ENCODE peak calls at places on chromosomes 4 and X, in seven cellular contexts. One of them, this sample, is unnamed.
A peak's percentile ranks its signal among the peaks of the same experiment; 100 is the strongest.

GRCh38 chr4:155961575-155961974 is 7.9 kb upstream of the CTSO start:
- DNase-seq in GM23338: no peak
- DNase-seq in HepG2: no peak
- DNase-seq in sigmoid colon: no peak
- DNase-seq in suprapubic skin: no peak
- DNase-seq in transverse colon: no peak
- DNase-seq in GM12878: no peak
- DNase-seq in this sample: no peak

GRCh38 chr4:14264437-14264836 is 636.9 kb upstream of the BOD1L1 start:
- DNase-seq in GM12878: no peak
- DNase-seq in transverse colon: no peak
- DNase-seq in HepG2: no peak
- DNase-seq in sigmoid colon: no peak
- DNase-seq in suprapubic skin: no peak
- DNase-seq in GM23338: peak; percentile 49
- DNase-seq in this sample: no peak

GRCh38 chr4:156560701-156561100 is 410.9 kb downstream of the PDGFC start:
- DNase-seq in HepG2: no peak
- DNase-seq in transverse colon: no peak
- DNase-seq in sigmoid colon: no peak
- DNase-seq in GM23338: no peak
- DNase-seq in GM12878: no peak
- DNase-seq in suprapubic skin: no peak
- DNase-seq in this sample: no peak

GRCh38 chrX:13263560-13264251 is 56.1 kb downstream of the ATXN3L start:
- DNase-seq in sigmoid colon: no peak
- DNase-seq in transverse colon: no peak
- DNase-seq in GM23338: no peak
- DNase-seq in GM12878: peak; percentile 66
- DNase-seq in HepG2: no peak
- DNase-seq in suprapubic skin: no peak
- DNase-seq in this sample: no peak

GRCh38 chrX:131762802-131763234 is 218.9 kb downstream of the OR13H1 start:
- DNase-seq in transverse colon: peak; percentile 61
- DNase-seq in suprapubic skin: no peak
- DNase-seq in HepG2: no peak
- DNase-seq in GM12878: peak; percentile 80
- DNase-seq in GM23338: peak; percentile 8
- DNase-seq in sigmoid colon: peak; percentile 75
- DNase-seq in this sample: no peak

GRCh38 chr4:142883433-142883832 is 37.3 kb upstream of the INPP4B start:
- DNase-seq in sigmoid colon: no peak
- DNase-seq in GM12878: no peak
- DNase-seq in transverse colon: no peak
- DNase-seq in GM23338: peak; percentile 72
- DNase-seq in HepG2: no peak
- DNase-seq in suprapubic skin: no peak
- DNase-seq in this sample: no peak

GRCh38 chrX:12269484-12269883 is 131.2 kb downstream of the FRMPD4 start:
- DNase-seq in GM12878: no peak
- DNase-seq in sigmoid colon: no peak
- DNase-seq in transverse colon: no peak
- DNase-seq in HepG2: no peak
- DNase-seq in suprapubic skin: no peak
- DNase-seq in GM23338: no peak
- DNase-seq in this sample: no peak

GRCh38 chr4:23060776-23061175 is 368.0 kb downstream of the GBA3 start:
- DNase-seq in suprapubic skin: no peak
- DNase-seq in transverse colon: no peak
- DNase-seq in GM23338: no peak
- DNase-seq in HepG2: no peak
- DNase-seq in GM12878: no peak
- DNase-seq in sigmoid colon: no peak
- DNase-seq in this sample: no peak

GRCh38 chr4:11429646-11430045 is 952 bp upstream of the HS3ST1 start:
- DNase-seq in GM12878: no peak
- DNase-seq in sigmoid colon: no peak
- DNase-seq in transverse colon: peak; percentile 44
- DNase-seq in HepG2: no peak
- DNase-seq in GM23338: peak; percentile 32
- DNase-seq in suprapubic skin: no peak
- DNase-seq in this sample: no peak

GRCh38 chrX:134453631-134454030 is 6.3 kb upstream of the HPRT1 start:
- DNase-seq in transverse colon: peak; percentile 58
- DNase-seq in sigmoid colon: no peak
- DNase-seq in GM23338: no peak
- DNase-seq in HepG2: no peak
- DNase-seq in GM12878: no peak
- DNase-seq in suprapubic skin: no peak
- DNase-seq in this sample: no peak

GRCh38 chr4:35963969-35964515 is 280.3 kb downstream of the ARAP2 start:
- DNase-seq in HepG2: no peak
- DNase-seq in sigmoid colon: no peak
- DNase-seq in GM12878: no peak
- DNase-seq in suprapubic skin: no peak
- DNase-seq in transverse colon: no peak
- DNase-seq in GM23338: no peak
- DNase-seq in this sample: no peak

GRCh38 chrX:45557390-45557789 is 356.7 kb upstream of the DIPK2B start:
- DNase-seq in HepG2: no peak
- DNase-seq in suprapubic skin: no peak
- DNase-seq in GM23338: no peak
- DNase-seq in sigmoid colon: no peak
- DNase-seq in transverse colon: no peak
- DNase-seq in GM12878: no peak
- DNase-seq in this sample: no peak

GRCh38 chr4:146267826-146268225 is 53.5 kb downstream of the REELD1 start:
- DNase-seq in transverse colon: no peak
- DNase-seq in GM12878: no peak
- DNase-seq in GM23338: no peak
- DNase-seq in suprapubic skin: no peak
- DNase-seq in HepG2: no peak
- DNase-seq in sigmoid colon: no peak
- DNase-seq in this sample: no peak

GRCh38 chr4:89468632-89469031 is 161.0 kb upstream of the GPRIN3 start:
- DNase-seq in GM23338: no peak
- DNase-seq in transverse colon: no peak
- DNase-seq in suprapubic skin: no peak
- DNase-seq in sigmoid colon: no peak
- DNase-seq in GM12878: no peak
- DNase-seq in HepG2: no peak
- DNase-seq in this sample: no peak

GRCh38 chr4:94583938-94584641 is 132.3 kb downstream of the PDLIM5 start:
- DNase-seq in transverse colon: no peak
- DNase-seq in sigmoid colon: no peak
- DNase-seq in GM23338: no peak
- DNase-seq in suprapubic skin: no peak
- DNase-seq in GM12878: no peak
- DNase-seq in HepG2: no peak
- DNase-seq in this sample: no peak

GRCh38 chrX:131944936-131945902 is 77.9 kb upstream of the STK26 start:
- DNase-seq in suprapubic skin: no peak
- DNase-seq in transverse colon: no peak
- DNase-seq in HepG2: no peak
- DNase-seq in GM12878: no peak
- DNase-seq in sigmoid colon: no peak
- DNase-seq in GM23338: no peak
- DNase-seq in this sample: no peak

DNA sequence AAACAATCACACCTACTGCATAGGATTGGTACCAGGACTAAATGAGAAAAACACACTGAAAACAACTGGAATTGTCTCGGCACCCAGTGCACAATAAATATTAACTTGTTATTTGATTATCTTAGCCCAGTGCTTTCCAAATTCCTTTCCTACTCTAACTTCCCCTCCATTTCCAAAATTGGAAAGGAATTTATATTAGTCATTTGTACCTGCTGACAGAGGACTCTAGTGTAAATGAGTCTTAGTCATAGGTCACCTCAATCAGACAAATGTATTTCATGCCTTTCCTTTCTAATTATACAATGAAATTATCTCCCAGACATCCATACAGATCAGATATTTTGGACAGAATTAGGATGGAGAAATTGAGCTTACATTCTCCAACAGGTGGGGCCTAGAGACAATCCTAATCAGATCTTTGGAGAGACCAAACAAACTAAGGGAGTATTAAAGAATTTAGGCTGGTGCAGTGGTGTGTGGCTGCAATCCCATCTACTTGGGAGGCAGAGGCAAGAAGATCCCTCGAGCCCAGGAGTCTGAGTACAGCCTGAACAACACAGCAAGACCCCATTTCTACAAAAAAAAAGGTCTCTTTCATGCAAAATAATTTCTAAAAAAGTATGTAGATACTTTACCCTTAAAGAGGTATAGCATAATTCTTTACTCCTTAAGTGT is 10.1 kb downstream of the SH3D19 start:
- DNase-seq in HepG2: peak; percentile 18
- DNase-seq in GM23338: no peak
- DNase-seq in suprapubic skin: no peak
- DNase-seq in sigmoid colon: no peak
- DNase-seq in GM12878: no peak
- DNase-seq in transverse colon: no peak
- DNase-seq in this sample: no peak
- TF ChIP-seq POLR2AphosphoS5 in HepG2: no peak
- TF ChIP-seq POLR2AphosphoS5 in GM23338: no peak
- TF ChIP-seq POLR2AphosphoS5 in suprapubic skin: no peak
- TF ChIP-seq POLR2AphosphoS5 in sigmoid colon: no peak
- TF ChIP-seq POLR2AphosphoS5 in GM12878: no peak
- TF ChIP-seq POLR2AphosphoS5 in transverse colon: no peak
- TF ChIP-seq POLR2AphosphoS5 in this sample: peak; percentile 56

DNA sequence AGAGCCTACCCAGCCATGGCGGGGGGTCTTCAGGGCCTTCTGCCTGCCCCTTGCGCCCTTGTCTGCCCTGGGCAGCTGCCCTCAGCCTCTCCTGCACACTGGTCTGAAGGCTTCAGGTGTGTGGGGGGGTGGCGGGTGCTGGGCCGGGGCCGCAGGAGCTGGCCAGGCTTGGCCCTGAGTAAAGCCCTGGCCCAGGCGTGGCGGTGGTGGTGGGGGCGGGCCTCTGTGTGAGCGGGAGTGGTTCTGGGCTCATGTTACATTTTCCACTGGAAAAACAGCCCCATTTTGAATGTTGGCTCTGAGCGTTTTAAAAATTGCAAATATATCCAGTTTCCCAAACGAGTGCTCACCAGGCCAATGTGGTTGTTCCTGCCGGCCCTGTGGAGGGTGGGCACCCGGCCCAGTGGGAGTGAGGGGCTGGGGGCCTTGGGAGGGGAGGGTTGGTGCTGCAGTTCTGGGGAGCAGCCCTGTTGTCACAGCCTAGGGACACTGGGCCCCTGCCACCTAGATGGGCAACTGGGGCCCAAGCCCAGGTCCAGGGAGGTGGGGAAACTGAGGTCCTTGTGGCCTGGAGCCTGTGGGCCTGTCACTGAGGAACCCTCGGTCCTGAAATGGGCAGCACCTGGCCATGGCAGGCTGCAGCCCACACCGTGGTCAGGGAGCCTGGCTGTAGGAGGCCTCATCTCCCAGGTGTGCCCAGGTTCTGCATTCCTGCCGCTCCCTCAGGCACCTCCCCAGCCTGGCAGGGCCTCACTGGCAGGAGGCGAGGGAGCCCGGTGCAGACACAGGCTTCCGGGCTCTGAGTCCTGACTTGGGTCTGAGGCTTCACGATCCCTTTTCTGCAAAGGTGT is 28.3 kb downstream of the FGFRL1 start:
- DNase-seq in GM12878: no peak
- DNase-seq in suprapubic skin: no peak
- DNase-seq in transverse colon: peak; percentile 44
- DNase-seq in sigmoid colon: peak; percentile 83
- DNase-seq in GM23338: no peak
- DNase-seq in HepG2: no peak
- DNase-seq in this sample: no peak
- TF ChIP-seq POLR2AphosphoS5 in GM12878: no peak
- TF ChIP-seq POLR2AphosphoS5 in suprapubic skin: no peak
- TF ChIP-seq POLR2AphosphoS5 in transverse colon: no peak
- TF ChIP-seq POLR2AphosphoS5 in sigmoid colon: no peak
- TF ChIP-seq POLR2AphosphoS5 in GM23338: no peak
- TF ChIP-seq POLR2AphosphoS5 in HepG2: no peak
- TF ChIP-seq POLR2AphosphoS5 in this sample: no peak

GRCh38 chr4:117971406-117971805 is 62.9 kb upstream of the NDST3 start:
- DNase-seq in transverse colon: no peak
- DNase-seq in sigmoid colon: no peak
- DNase-seq in GM12878: no peak
- DNase-seq in suprapubic skin: no peak
- DNase-seq in GM23338: no peak
- DNase-seq in HepG2: no peak
- DNase-seq in this sample: no peak
- TF ChIP-seq POLR2AphosphoS5 in transverse colon: no peak
- TF ChIP-seq POLR2AphosphoS5 in sigmoid colon: no peak
- TF ChIP-seq POLR2AphosphoS5 in GM12878: no peak
- TF ChIP-seq POLR2AphosphoS5 in suprapubic skin: no peak
- TF ChIP-seq POLR2AphosphoS5 in GM23338: no peak
- TF ChIP-seq POLR2AphosphoS5 in HepG2: no peak
- TF ChIP-seq POLR2AphosphoS5 in this sample: no peak

GRCh38 chr4:61425315-61425714 is 225.2 kb downstream of the ADGRL3 start:
- DNase-seq in GM12878: no peak
- DNase-seq in transverse colon: no peak
- DNase-seq in suprapubic skin: no peak
- DNase-seq in HepG2: no peak
- DNase-seq in GM23338: no peak
- DNase-seq in sigmoid colon: no peak
- DNase-seq in this sample: no peak

GRCh38 chr4:61426229-61426628 is 226.1 kb downstream of the ADGRL3 start:
- DNase-seq in transverse colon: no peak
- DNase-seq in HepG2: no peak
- DNase-seq in GM12878: no peak
- DNase-seq in GM23338: no peak
- DNase-seq in suprapubic skin: no peak
- DNase-seq in sigmoid colon: no peak
- DNase-seq in this sample: no peak

GRCh38 chr4:61428950-61429349 is 228.8 kb downstream of the ADGRL3 start:
- DNase-seq in HepG2: no peak
- DNase-seq in GM12878: no peak
- DNase-seq in GM23338: no peak
- DNase-seq in transverse colon: no peak
- DNase-seq in suprapubic skin: no peak
- DNase-seq in sigmoid colon: no peak
- DNase-seq in this sample: no peak

GRCh38 chr4:61427818-61428495 is 227.8 kb downstream of the ADGRL3 start:
- DNase-seq in GM23338: no peak
- DNase-seq in suprapubic skin: no peak
- DNase-seq in HepG2: no peak
- DNase-seq in transverse colon: no peak
- DNase-seq in sigmoid colon: no peak
- DNase-seq in GM12878: no peak
- DNase-seq in this sample: no peak

DNA sequence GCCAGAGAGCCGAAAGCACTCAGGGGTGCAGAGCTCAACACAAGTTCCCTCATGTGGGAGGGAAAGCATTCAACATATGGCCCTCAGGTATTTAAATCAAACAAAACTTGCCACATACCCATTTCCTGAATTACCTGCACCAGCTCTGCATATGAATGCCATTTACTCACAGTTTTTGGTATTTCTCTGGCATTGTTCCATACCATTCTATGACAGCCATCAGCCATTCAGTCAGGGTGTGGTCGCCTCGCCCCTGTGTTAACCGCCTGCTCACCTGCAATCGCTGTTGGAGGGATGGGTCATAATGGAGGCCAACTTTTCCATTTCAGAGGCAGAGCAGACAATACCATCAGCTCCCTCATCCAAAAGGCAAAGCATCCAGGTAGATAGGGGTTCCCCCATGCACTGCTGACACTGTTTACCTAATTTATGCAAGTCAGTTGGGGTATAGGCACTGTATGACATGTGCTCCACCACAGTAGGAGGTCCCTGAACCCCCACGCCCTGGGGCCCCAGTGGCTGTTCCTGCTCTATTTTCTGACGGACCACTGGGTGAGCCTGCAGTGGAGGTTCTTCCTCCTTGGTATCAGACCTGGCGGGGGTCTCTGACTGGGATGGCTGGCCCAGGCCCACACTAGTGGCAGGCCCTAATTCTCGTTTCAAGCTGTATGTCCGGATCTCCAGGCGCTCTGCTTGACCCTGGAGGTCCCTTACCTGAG is 227.1 kb downstream of the ADGRL3 start:
- DNase-seq in sigmoid colon: no peak
- DNase-seq in transverse colon: no peak
- DNase-seq in suprapubic skin: no peak
- DNase-seq in GM12878: no peak
- DNase-seq in HepG2: no peak
- DNase-seq in GM23338: no peak
- DNase-seq in this sample: no peak
- TF ChIP-seq POLR2AphosphoS5 in sigmoid colon: no peak
- TF ChIP-seq POLR2AphosphoS5 in transverse colon: no peak
- TF ChIP-seq POLR2AphosphoS5 in suprapubic skin: no peak
- TF ChIP-seq POLR2AphosphoS5 in GM12878: no peak
- TF ChIP-seq POLR2AphosphoS5 in HepG2: no peak
- TF ChIP-seq POLR2AphosphoS5 in GM23338: no peak
- TF ChIP-seq POLR2AphosphoS5 in this sample: no peak